ENCODE peak calls at places on chromosomes 2 and 18, in eight cellular contexts. One of them, this sample, is unnamed.

GRCh38 chr2:237189799-237190198 is 104.1 kb downstream of the COPS8 start:
- ATAC-seq in omental fat pad: no peak
- ATAC-seq in aorta: no peak
- ATAC-seq in central memory CD8-positive, alpha-beta T cell: no peak
- ATAC-seq in lower lobe of right lung: no peak
- ATAC-seq in heart right ventricle: peak
- ATAC-seq in pancreas: no peak
- ATAC-seq in sciatic nerve: peak
- ATAC-seq in this sample: no peak

GRCh38 chr18:9545029-9545428 is 69.3 kb downstream of the PPP4R1 start:
- ATAC-seq in omental fat pad: no peak
- ATAC-seq in aorta: no peak
- ATAC-seq in central memory CD8-positive, alpha-beta T cell: no peak
- ATAC-seq in lower lobe of right lung: no peak
- ATAC-seq in heart right ventricle: no peak
- ATAC-seq in pancreas: no peak
- ATAC-seq in sciatic nerve: no peak
- ATAC-seq in this sample: no peak

GRCh38 chr2:232299927-232300674 is 78.5 kb upstream of the ALPP start:
- ATAC-seq in omental fat pad: no peak
- ATAC-seq in aorta: no peak
- ATAC-seq in central memory CD8-positive, alpha-beta T cell: no peak
- ATAC-seq in lower lobe of right lung: no peak
- ATAC-seq in heart right ventricle: no peak
- ATAC-seq in pancreas: no peak
- ATAC-seq in sciatic nerve: no peak
- ATAC-seq in this sample: no peak

GRCh38 chr2:48284624-48285212 is 245.2 kb upstream of the STON1 start:
- ATAC-seq in omental fat pad: no peak
- ATAC-seq in aorta: no peak
- ATAC-seq in central memory CD8-positive, alpha-beta T cell: no peak
- ATAC-seq in lower lobe of right lung: no peak
- ATAC-seq in heart right ventricle: no peak
- ATAC-seq in pancreas: no peak
- ATAC-seq in sciatic nerve: no peak
- ATAC-seq in this sample: no peak

GRCh38 chr2:234994340-234995321 is 42.8 kb downstream of the SH3BP4 start:
- ATAC-seq in omental fat pad: no peak
- ATAC-seq in aorta: no peak
- ATAC-seq in central memory CD8-positive, alpha-beta T cell: no peak
- ATAC-seq in lower lobe of right lung: no peak
- ATAC-seq in heart right ventricle: no peak
- ATAC-seq in pancreas: peak
- ATAC-seq in sciatic nerve: no peak
- ATAC-seq in this sample: no peak

GRCh38 chr2:197838036-197838435 is 33.6 kb downstream of the PLCL1 start:
- ATAC-seq in omental fat pad: peak
- ATAC-seq in aorta: peak
- ATAC-seq in central memory CD8-positive, alpha-beta T cell: peak
- ATAC-seq in lower lobe of right lung: peak
- ATAC-seq in heart right ventricle: peak
- ATAC-seq in pancreas: peak
- ATAC-seq in sciatic nerve: peak
- ATAC-seq in this sample: peak

GRCh38 chr2:23788100-23788499 is 138.8 kb downstream of the ATAD2B start:
- ATAC-seq in omental fat pad: no peak
- ATAC-seq in aorta: no peak
- ATAC-seq in central memory CD8-positive, alpha-beta T cell: peak
- ATAC-seq in lower lobe of right lung: peak
- ATAC-seq in heart right ventricle: no peak
- ATAC-seq in pancreas: no peak
- ATAC-seq in sciatic nerve: no peak
- ATAC-seq in this sample: peak

GRCh38 chr2:219386532-219387280 is 1.0 kb downstream of the DNPEP start:
- ATAC-seq in omental fat pad: no peak
- ATAC-seq in aorta: no peak
- ATAC-seq in central memory CD8-positive, alpha-beta T cell: no peak
- ATAC-seq in lower lobe of right lung: no peak
- ATAC-seq in heart right ventricle: peak
- ATAC-seq in pancreas: no peak
- ATAC-seq in sciatic nerve: no peak
- ATAC-seq in this sample: no peak

GRCh38 chr2:55618649-55619055 is 1.2 kb upstream of the PPP4R3B start:
- ATAC-seq in omental fat pad: peak
- ATAC-seq in aorta: peak
- ATAC-seq in central memory CD8-positive, alpha-beta T cell: peak
- ATAC-seq in lower lobe of right lung: peak
- ATAC-seq in heart right ventricle: peak
- ATAC-seq in pancreas: peak
- ATAC-seq in sciatic nerve: peak
- ATAC-seq in this sample: peak

GRCh38 chr2:64220906-64221659 is 76.9 kb upstream of the PELI1 start:
- ATAC-seq in omental fat pad: no peak
- ATAC-seq in aorta: no peak
- ATAC-seq in central memory CD8-positive, alpha-beta T cell: no peak
- ATAC-seq in lower lobe of right lung: no peak
- ATAC-seq in heart right ventricle: no peak
- ATAC-seq in pancreas: peak
- ATAC-seq in sciatic nerve: no peak
- ATAC-seq in this sample: no peak

GRCh38 chr2:46689993-46690392 is 210.6 kb downstream of the TMEM247 start:
- ATAC-seq in omental fat pad: no peak
- ATAC-seq in aorta: no peak
- ATAC-seq in central memory CD8-positive, alpha-beta T cell: no peak
- ATAC-seq in lower lobe of right lung: no peak
- ATAC-seq in heart right ventricle: no peak
- ATAC-seq in pancreas: no peak
- ATAC-seq in sciatic nerve: no peak
- ATAC-seq in this sample: no peak

GRCh38 chr18:57898506-57899124 is 95.5 kb upstream of the ATP8B1 start:
- ATAC-seq in omental fat pad: no peak
- ATAC-seq in aorta: no peak
- ATAC-seq in central memory CD8-positive, alpha-beta T cell: no peak
- ATAC-seq in lower lobe of right lung: no peak
- ATAC-seq in heart right ventricle: no peak
- ATAC-seq in pancreas: no peak
- ATAC-seq in sciatic nerve: peak
- ATAC-seq in this sample: no peak

GRCh38 chr2:222686086-222686750 is 14.8 kb downstream of the MOGAT1 start:
- ATAC-seq in omental fat pad: no peak
- ATAC-seq in aorta: no peak
- ATAC-seq in central memory CD8-positive, alpha-beta T cell: no peak
- ATAC-seq in lower lobe of right lung: no peak
- ATAC-seq in heart right ventricle: no peak
- ATAC-seq in pancreas: no peak
- ATAC-seq in sciatic nerve: no peak
- ATAC-seq in this sample: no peak

GRCh38 chr2:64770781-64771334 is 117.1 kb upstream of the SERTAD2 start:
- ATAC-seq in omental fat pad: peak
- ATAC-seq in aorta: no peak
- ATAC-seq in central memory CD8-positive, alpha-beta T cell: no peak
- ATAC-seq in lower lobe of right lung: no peak
- ATAC-seq in heart right ventricle: peak
- ATAC-seq in pancreas: no peak
- ATAC-seq in sciatic nerve: no peak
- ATAC-seq in this sample: no peak

GRCh38 chr2:214006601-214007000 is 404.3 kb upstream of the VWC2L start:
- ATAC-seq in omental fat pad: no peak
- ATAC-seq in aorta: no peak
- ATAC-seq in central memory CD8-positive, alpha-beta T cell: no peak
- ATAC-seq in lower lobe of right lung: no peak
- ATAC-seq in heart right ventricle: no peak
- ATAC-seq in pancreas: no peak
- ATAC-seq in sciatic nerve: no peak
- ATAC-seq in this sample: no peak

GRCh38 chr18:36331541-36331971 is 34.0 kb downstream of the FHOD3 start:
- ATAC-seq in omental fat pad: no peak
- ATAC-seq in aorta: no peak
- ATAC-seq in central memory CD8-positive, alpha-beta T cell: no peak
- ATAC-seq in lower lobe of right lung: no peak
- ATAC-seq in heart right ventricle: no peak
- ATAC-seq in pancreas: no peak
- ATAC-seq in sciatic nerve: no peak
- ATAC-seq in this sample: no peak

GRCh38 chr2:211035548-211036185 is 479.3 kb downstream of the CPS1 start:
- ATAC-seq in omental fat pad: no peak
- ATAC-seq in aorta: peak
- ATAC-seq in central memory CD8-positive, alpha-beta T cell: no peak
- ATAC-seq in lower lobe of right lung: no peak
- ATAC-seq in heart right ventricle: no peak
- ATAC-seq in pancreas: peak
- ATAC-seq in sciatic nerve: no peak
- ATAC-seq in this sample: no peak

GRCh38 chr2:135124924-135125886 is 73.1 kb downstream of the RAB3GAP1 start:
- ATAC-seq in omental fat pad: no peak
- ATAC-seq in aorta: no peak
- ATAC-seq in central memory CD8-positive, alpha-beta T cell: no peak
- ATAC-seq in lower lobe of right lung: no peak
- ATAC-seq in heart right ventricle: no peak
- ATAC-seq in pancreas: no peak
- ATAC-seq in sciatic nerve: no peak
- ATAC-seq in this sample: no peak

GRCh38 chr2:129806317-129806716 is 173.1 kb upstream of the RAB6C start:
- ATAC-seq in omental fat pad: no peak
- ATAC-seq in aorta: peak
- ATAC-seq in central memory CD8-positive, alpha-beta T cell: no peak
- ATAC-seq in lower lobe of right lung: no peak
- ATAC-seq in heart right ventricle: no peak
- ATAC-seq in pancreas: no peak
- ATAC-seq in sciatic nerve: no peak
- ATAC-seq in this sample: peak

GRCh38 chr2:239380831-239381708 is 19.8 kb downstream of the HDAC4 start:
- ATAC-seq in omental fat pad: no peak
- ATAC-seq in aorta: no peak
- ATAC-seq in central memory CD8-positive, alpha-beta T cell: peak
- ATAC-seq in lower lobe of right lung: peak
- ATAC-seq in heart right ventricle: peak
- ATAC-seq in pancreas: no peak
- ATAC-seq in sciatic nerve: no peak
- ATAC-seq in this sample: peak

GRCh38 chr2:157439792-157440186 is 4.1 kb downstream of the CYTIP start:
- ATAC-seq in omental fat pad: no peak
- ATAC-seq in aorta: no peak
- ATAC-seq in central memory CD8-positive, alpha-beta T cell: no peak
- ATAC-seq in lower lobe of right lung: peak
- ATAC-seq in heart right ventricle: no peak
- ATAC-seq in pancreas: peak
- ATAC-seq in sciatic nerve: no peak
- ATAC-seq in this sample: peak

GRCh38 chr2:134576478-134576877 is 142.3 kb downstream of the TMEM163 start:
- ATAC-seq in omental fat pad: no peak
- ATAC-seq in aorta: no peak
- ATAC-seq in central memory CD8-positive, alpha-beta T cell: no peak
- ATAC-seq in lower lobe of right lung: no peak
- ATAC-seq in heart right ventricle: no peak
- ATAC-seq in pancreas: no peak
- ATAC-seq in sciatic nerve: no peak
- ATAC-seq in this sample: no peak

GRCh38 chr2:174873457-174873856 is 109.2 kb upstream of the CHRNA1 start:
- ATAC-seq in omental fat pad: no peak
- ATAC-seq in aorta: no peak
- ATAC-seq in central memory CD8-positive, alpha-beta T cell: no peak
- ATAC-seq in lower lobe of right lung: no peak
- ATAC-seq in heart right ventricle: no peak
- ATAC-seq in pancreas: no peak
- ATAC-seq in sciatic nerve: no peak
- ATAC-seq in this sample: no peak